ENCODE peak calls at places on chromosomes 7 and 10, in eight cellular contexts. One of them, this sample, is unnamed.

GRCh38 chr7:255721-256361 is 34.1 kb upstream of the FOXL3 start:
- DNase-seq in GM12878: no peak
- DNase-seq in stomach: no peak
- DNase-seq in ovary: no peak
- DNase-seq in A549: no peak
- DNase-seq in SK-N-SH: no peak
- DNase-seq in H1: no peak
- DNase-seq in sigmoid colon: no peak
- DNase-seq in this sample: no peak

GRCh38 chr10:124697837-124698559 is 46.2 kb downstream of the FAM53B start:
- DNase-seq in GM12878: no peak
- DNase-seq in stomach: no peak
- DNase-seq in ovary: no peak
- DNase-seq in A549: no peak
- DNase-seq in SK-N-SH: no peak
- DNase-seq in H1: no peak
- DNase-seq in sigmoid colon: no peak
- DNase-seq in this sample: no peak

GRCh38 chr10:73591935-73592699 is 975 bp upstream of the USP54 start:
- DNase-seq in GM12878: peak; percentile 31
- DNase-seq in stomach: peak; percentile 62
- DNase-seq in ovary: peak; percentile 37
- DNase-seq in A549: peak; percentile 78
- DNase-seq in SK-N-SH: peak; percentile 17
- DNase-seq in H1: peak; percentile 66
- DNase-seq in sigmoid colon: peak; percentile 71
- DNase-seq in this sample: peak; percentile 65

GRCh38 chr10:23523251-23523650 is 84.4 kb downstream of the OTUD1 start:
- DNase-seq in GM12878: no peak
- DNase-seq in stomach: no peak
- DNase-seq in ovary: no peak
- DNase-seq in A549: no peak
- DNase-seq in SK-N-SH: no peak
- DNase-seq in H1: no peak
- DNase-seq in sigmoid colon: no peak
- DNase-seq in this sample: no peak

GRCh38 chr10:14701466-14701865 is 73.2 kb downstream of the FAM107B start:
- DNase-seq in GM12878: no peak
- DNase-seq in stomach: no peak
- DNase-seq in ovary: no peak
- DNase-seq in A549: no peak
- DNase-seq in SK-N-SH: no peak
- DNase-seq in H1: no peak
- DNase-seq in sigmoid colon: no peak
- DNase-seq in this sample: no peak

GRCh38 chr10:124308351-124308645 is 110.4 kb downstream of the OAT start:
- DNase-seq in GM12878: no peak
- DNase-seq in stomach: no peak
- DNase-seq in ovary: no peak
- DNase-seq in A549: no peak
- DNase-seq in SK-N-SH: no peak
- DNase-seq in H1: no peak
- DNase-seq in sigmoid colon: peak; percentile 49
- DNase-seq in this sample: no peak

GRCh38 chr7:150996289-150997074 is 5.7 kb downstream of the NOS3 start:
- DNase-seq in GM12878: no peak
- DNase-seq in stomach: no peak
- DNase-seq in ovary: no peak
- DNase-seq in A549: no peak
- DNase-seq in SK-N-SH: peak; percentile 40
- DNase-seq in H1: no peak
- DNase-seq in sigmoid colon: no peak
- DNase-seq in this sample: no peak

GRCh38 chr7:157797361-157797760 is 460.6 kb downstream of the DNAJB6 start:
- DNase-seq in GM12878: no peak
- DNase-seq in stomach: no peak
- DNase-seq in ovary: no peak
- DNase-seq in A549: no peak
- DNase-seq in SK-N-SH: no peak
- DNase-seq in H1: no peak
- DNase-seq in sigmoid colon: no peak
- DNase-seq in this sample: no peak

DNA sequence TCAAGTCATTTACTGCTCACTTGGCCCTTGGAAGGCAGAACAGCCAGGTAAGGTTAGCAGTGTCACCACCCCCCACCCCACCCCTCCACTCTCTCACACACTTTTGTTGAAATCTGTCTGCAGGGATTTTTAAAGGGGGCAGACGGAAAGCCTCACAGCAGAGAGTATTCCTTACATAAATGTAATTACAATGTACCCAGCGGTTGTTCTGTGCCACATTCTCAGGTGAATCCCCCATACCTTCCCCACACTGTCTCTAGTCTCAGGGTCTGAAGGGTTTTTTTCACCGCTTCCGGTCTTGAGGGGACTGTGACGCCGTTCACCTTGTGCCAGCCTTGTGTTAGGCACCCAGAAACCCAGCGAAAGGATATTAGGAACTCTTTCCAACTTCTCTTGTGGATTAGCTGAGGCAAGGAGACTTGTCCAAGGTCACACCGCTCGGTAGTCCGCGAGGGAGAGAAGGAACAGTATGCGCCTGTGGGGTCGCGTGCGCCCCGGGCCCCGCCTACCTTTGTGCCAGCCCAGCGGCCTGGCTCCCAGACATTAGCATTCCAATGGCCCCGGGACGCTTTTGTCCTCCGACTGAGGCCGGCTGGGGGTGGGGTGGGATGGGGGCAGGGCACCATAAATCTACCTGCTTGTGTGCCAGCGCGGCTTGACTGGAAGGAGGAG is 4.6 kb downstream of the NEUROG3 start:
- DNase-seq in GM12878: no peak
- DNase-seq in stomach: no peak
- DNase-seq in ovary: no peak
- DNase-seq in A549: no peak
- DNase-seq in SK-N-SH: peak; percentile 41
- DNase-seq in H1: no peak
- DNase-seq in sigmoid colon: no peak
- DNase-seq in this sample: no peak
- TF ChIP-seq EP300 in GM12878: no peak
- TF ChIP-seq EP300 in stomach: no peak
- TF ChIP-seq EP300 in ovary: no peak
- TF ChIP-seq EP300 in A549: no peak
- TF ChIP-seq EP300 in SK-N-SH: no peak
- TF ChIP-seq EP300 in H1: peak; percentile 77
- TF ChIP-seq EP300 in sigmoid colon: no peak
- TF ChIP-seq EP300 in this sample: no peak

GRCh38 chr10:70832852-70833542 is 17.2 kb downstream of the SGPL1 start:
- DNase-seq in GM12878: no peak
- DNase-seq in stomach: no peak
- DNase-seq in ovary: no peak
- DNase-seq in A549: no peak
- DNase-seq in SK-N-SH: no peak
- DNase-seq in H1: no peak
- DNase-seq in sigmoid colon: no peak
- DNase-seq in this sample: no peak
- TF ChIP-seq EP300 in GM12878: no peak
- TF ChIP-seq EP300 in stomach: no peak
- TF ChIP-seq EP300 in ovary: no peak
- TF ChIP-seq EP300 in A549: no peak
- TF ChIP-seq EP300 in SK-N-SH: no peak
- TF ChIP-seq EP300 in H1: no peak
- TF ChIP-seq EP300 in sigmoid colon: no peak
- TF ChIP-seq EP300 in this sample: no peak

DNA sequence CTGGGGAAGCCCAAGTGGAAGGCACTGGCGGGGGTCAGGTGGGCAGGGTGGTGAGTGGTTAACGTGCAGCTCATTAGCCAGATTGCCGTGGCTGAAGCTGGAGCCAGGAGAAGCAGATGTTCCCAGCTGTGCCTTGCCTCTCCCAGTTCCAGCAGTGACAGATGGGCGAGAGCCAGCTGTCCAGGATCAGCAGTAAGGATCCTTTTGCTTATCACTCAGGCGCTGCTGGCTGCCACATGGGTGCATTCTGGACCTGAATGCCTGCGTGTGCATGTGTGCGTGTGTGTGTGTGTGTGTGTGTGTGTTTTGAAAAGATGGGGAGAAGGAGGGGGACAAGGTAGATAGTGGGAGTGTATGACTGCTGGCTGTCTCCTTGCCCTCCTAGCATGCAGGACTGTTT is 3.5 kb downstream of the EPHA1 start:
- DNase-seq in GM12878: no peak
- DNase-seq in stomach: no peak
- DNase-seq in ovary: peak; percentile 49
- DNase-seq in A549: no peak
- DNase-seq in SK-N-SH: peak; percentile 74
- DNase-seq in H1: no peak
- DNase-seq in sigmoid colon: peak; percentile 81
- DNase-seq in this sample: no peak
- TF ChIP-seq EP300 in GM12878: no peak
- TF ChIP-seq EP300 in stomach: no peak
- TF ChIP-seq EP300 in ovary: no peak
- TF ChIP-seq EP300 in A549: no peak
- TF ChIP-seq EP300 in SK-N-SH: no peak
- TF ChIP-seq EP300 in H1: no peak
- TF ChIP-seq EP300 in sigmoid colon: no peak
- TF ChIP-seq EP300 in this sample: no peak

GRCh38 chr10:75646931-75647330 is 215.5 kb downstream of the LRMDA start:
- DNase-seq in GM12878: no peak
- DNase-seq in stomach: no peak
- DNase-seq in ovary: peak; percentile 26
- DNase-seq in A549: no peak
- DNase-seq in SK-N-SH: no peak
- DNase-seq in H1: no peak
- DNase-seq in sigmoid colon: no peak
- DNase-seq in this sample: no peak
- TF ChIP-seq EP300 in GM12878: no peak
- TF ChIP-seq EP300 in stomach: no peak
- TF ChIP-seq EP300 in ovary: no peak
- TF ChIP-seq EP300 in A549: no peak
- TF ChIP-seq EP300 in SK-N-SH: no peak
- TF ChIP-seq EP300 in H1: no peak
- TF ChIP-seq EP300 in sigmoid colon: no peak
- TF ChIP-seq EP300 in this sample: no peak

DNA sequence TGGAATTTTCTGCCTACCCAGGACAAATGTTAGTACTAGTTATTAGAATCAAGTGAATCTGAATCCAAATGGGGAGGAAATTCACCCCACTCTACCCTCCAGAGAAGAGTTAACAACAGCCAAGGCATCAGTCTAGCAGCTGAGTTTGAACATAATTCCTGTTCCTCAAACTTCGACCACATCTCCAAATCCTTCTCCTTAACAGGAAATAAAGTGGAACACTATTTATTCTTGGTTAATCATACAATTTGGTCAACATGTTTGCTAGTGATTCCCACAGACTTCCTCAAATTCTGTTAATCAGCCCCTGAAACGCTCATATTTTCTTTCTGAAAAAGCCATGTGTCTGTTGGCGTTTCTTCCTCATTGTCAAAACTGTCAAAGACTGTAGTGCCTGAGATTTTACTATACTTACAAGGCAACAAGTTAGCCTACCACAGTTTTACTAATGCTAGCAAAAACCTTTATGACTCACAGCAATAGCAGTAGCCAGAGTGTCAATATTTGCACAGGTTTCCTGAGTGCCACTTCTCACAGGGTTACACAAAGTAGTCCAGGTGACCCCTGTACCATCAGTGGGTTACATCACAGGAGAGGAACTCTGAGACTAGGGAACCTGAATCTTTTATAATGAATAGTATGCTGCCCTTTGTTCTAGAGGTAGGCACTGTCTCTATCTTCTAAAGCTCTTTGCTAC is 202.9 kb downstream of the GRM3 start:
- DNase-seq in GM12878: no peak
- DNase-seq in stomach: peak; percentile 28
- DNase-seq in ovary: no peak
- DNase-seq in A549: peak; percentile 41
- DNase-seq in SK-N-SH: no peak
- DNase-seq in H1: no peak
- DNase-seq in sigmoid colon: no peak
- DNase-seq in this sample: no peak
- TF ChIP-seq EP300 in GM12878: no peak
- TF ChIP-seq EP300 in stomach: no peak
- TF ChIP-seq EP300 in ovary: no peak
- TF ChIP-seq EP300 in A549: no peak
- TF ChIP-seq EP300 in SK-N-SH: no peak
- TF ChIP-seq EP300 in H1: no peak
- TF ChIP-seq EP300 in sigmoid colon: no peak
- TF ChIP-seq EP300 in this sample: no peak

DNA sequence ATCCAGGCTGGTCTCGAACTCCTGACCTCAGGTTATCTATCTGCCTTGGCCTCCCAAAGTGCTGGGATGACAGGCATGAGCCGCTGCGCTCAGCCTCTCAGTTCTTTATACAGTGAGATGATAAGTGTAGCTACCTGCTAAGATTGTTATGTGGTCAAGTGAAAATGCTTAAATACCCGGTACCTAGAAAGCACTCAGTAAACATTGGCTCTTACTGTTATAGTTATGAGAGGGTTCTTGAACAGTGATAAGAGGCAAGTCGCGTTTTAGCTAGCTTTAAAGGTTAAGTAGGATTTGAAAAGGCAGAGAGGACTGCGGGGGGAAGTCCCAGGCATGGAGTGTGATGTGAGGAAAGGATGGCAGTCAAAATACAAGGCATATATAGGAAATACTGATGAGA is 4.5 kb downstream of the ZKSCAN1 start:
- DNase-seq in GM12878: no peak
- DNase-seq in stomach: no peak
- DNase-seq in ovary: no peak
- DNase-seq in A549: no peak
- DNase-seq in SK-N-SH: no peak
- DNase-seq in H1: no peak
- DNase-seq in sigmoid colon: no peak
- DNase-seq in this sample: no peak
- TF ChIP-seq EP300 in GM12878: no peak
- TF ChIP-seq EP300 in stomach: no peak
- TF ChIP-seq EP300 in ovary: no peak
- TF ChIP-seq EP300 in A549: no peak
- TF ChIP-seq EP300 in SK-N-SH: no peak
- TF ChIP-seq EP300 in H1: no peak
- TF ChIP-seq EP300 in sigmoid colon: no peak
- TF ChIP-seq EP300 in this sample: no peak

GRCh38 chr7:42495251-42495650 is 258.2 kb upstream of the GLI3 start:
- DNase-seq in GM12878: no peak
- DNase-seq in stomach: no peak
- DNase-seq in ovary: no peak
- DNase-seq in A549: no peak
- DNase-seq in SK-N-SH: no peak
- DNase-seq in H1: no peak
- DNase-seq in sigmoid colon: no peak
- DNase-seq in this sample: no peak
- TF ChIP-seq EP300 in GM12878: no peak
- TF ChIP-seq EP300 in stomach: no peak
- TF ChIP-seq EP300 in ovary: no peak
- TF ChIP-seq EP300 in A549: no peak
- TF ChIP-seq EP300 in SK-N-SH: no peak
- TF ChIP-seq EP300 in H1: no peak
- TF ChIP-seq EP300 in sigmoid colon: no peak
- TF ChIP-seq EP300 in this sample: no peak